ENCODE peak calls at places on chromosomes 13 and 19, in seven cellular contexts. One of them, this sample, is unnamed.

GRCh38 chr19:6119031-6119430 is 8.7 kb upstream of the RFX2 start:
- DNase-seq in H9: no peak
- DNase-seq in neuronal stem cell: no peak
- DNase-seq in mesendoderm: no peak
- DNase-seq in H1: no peak
- DNase-seq in mesenchymal stem cell: no peak
- DNase-seq in IMR-90: no peak
- DNase-seq in this sample: no peak

GRCh38 chr19:45515081-45515624 is 7.9 kb downstream of the VASP start:
- DNase-seq in IMR-90: no peak
- DNase-seq in H1: no peak
- DNase-seq in neuronal stem cell: no peak
- DNase-seq in mesenchymal stem cell: no peak
- DNase-seq in mesendoderm: no peak
- DNase-seq in H9: no peak
- DNase-seq in this sample: no peak

GRCh38 chr19:40089462-40089861 is 1.3 kb downstream of the ZNF780A start:
- DNase-seq in IMR-90: peak
- DNase-seq in mesendoderm: no peak
- DNase-seq in H1: no peak
- DNase-seq in mesenchymal stem cell: peak
- DNase-seq in H9: no peak
- DNase-seq in neuronal stem cell: no peak
- DNase-seq in this sample: no peak

GRCh38 chr13:107576430-107576829 is 638.9 kb downstream of the LIG4 start:
- DNase-seq in mesendoderm: no peak
- DNase-seq in H1: no peak
- DNase-seq in H9: no peak
- DNase-seq in mesenchymal stem cell: no peak
- DNase-seq in neuronal stem cell: no peak
- DNase-seq in IMR-90: peak
- DNase-seq in this sample: no peak

GRCh38 chr19:884420-885211 is 8.4 kb downstream of the MED16 start:
- DNase-seq in neuronal stem cell: no peak
- DNase-seq in H1: no peak
- DNase-seq in IMR-90: no peak
- DNase-seq in mesendoderm: no peak
- DNase-seq in H9: no peak
- DNase-seq in mesenchymal stem cell: no peak
- DNase-seq in this sample: peak

GRCh38 chr19:14375582-14376291 is 5.5 kb upstream of the ADGRE5 start:
- DNase-seq in IMR-90: peak
- DNase-seq in H9: no peak
- DNase-seq in H1: no peak
- DNase-seq in mesendoderm: no peak
- DNase-seq in neuronal stem cell: no peak
- DNase-seq in mesenchymal stem cell: peak
- DNase-seq in this sample: no peak

GRCh38 chr19:33675501-33676124 is 53.9 kb downstream of the CHST8 start:
- DNase-seq in H1: no peak
- DNase-seq in mesendoderm: no peak
- DNase-seq in IMR-90: no peak
- DNase-seq in H9: no peak
- DNase-seq in mesenchymal stem cell: no peak
- DNase-seq in neuronal stem cell: no peak
- DNase-seq in this sample: no peak

GRCh38 chr13:107211073-107211472 is 643.1 kb upstream of the ARGLU1 start:
- DNase-seq in mesenchymal stem cell: peak
- DNase-seq in H1: peak
- DNase-seq in H9: peak
- DNase-seq in IMR-90: peak
- DNase-seq in neuronal stem cell: peak
- DNase-seq in mesendoderm: peak
- DNase-seq in this sample: peak

GRCh38 chr19:17784201-17785008 is 10.5 kb upstream of the B3GNT3 start:
- DNase-seq in IMR-90: peak
- DNase-seq in mesendoderm: peak
- DNase-seq in mesenchymal stem cell: peak
- DNase-seq in H1: peak
- DNase-seq in neuronal stem cell: peak
- DNase-seq in H9: peak
- DNase-seq in this sample: peak

GRCh38 chr19:32373614-32374295 is 28.3 kb downstream of the ZNF507 start:
- DNase-seq in H9: no peak
- DNase-seq in mesendoderm: peak
- DNase-seq in IMR-90: peak
- DNase-seq in mesenchymal stem cell: peak
- DNase-seq in H1: no peak
- DNase-seq in neuronal stem cell: no peak
- DNase-seq in this sample: peak

GRCh38 chr19:33795370-33796163 is 1.1 kb upstream of the KCTD15 start:
- DNase-seq in H9: peak
- DNase-seq in mesendoderm: peak
- DNase-seq in neuronal stem cell: peak
- DNase-seq in IMR-90: peak
- DNase-seq in mesenchymal stem cell: peak
- DNase-seq in H1: peak
- DNase-seq in this sample: peak

GRCh38 chr19:40717880-40718773 is 1.2 kb downstream of the ITPKC start:
- DNase-seq in mesendoderm: peak
- DNase-seq in IMR-90: peak
- DNase-seq in neuronal stem cell: no peak
- DNase-seq in mesenchymal stem cell: peak
- DNase-seq in H1: no peak
- DNase-seq in H9: peak
- DNase-seq in this sample: no peak

GRCh38 chr13:112714366-112714765 is 24.5 kb downstream of the ATP11A start:
- DNase-seq in H1: no peak
- DNase-seq in H9: no peak
- DNase-seq in mesendoderm: no peak
- DNase-seq in IMR-90: no peak
- DNase-seq in neuronal stem cell: no peak
- DNase-seq in mesenchymal stem cell: no peak
- DNase-seq in this sample: no peak

GRCh38 chr13:33351324-33351723 is 65.8 kb upstream of the STARD13 start:
- DNase-seq in mesendoderm: no peak
- DNase-seq in IMR-90: peak
- DNase-seq in H9: no peak
- DNase-seq in mesenchymal stem cell: peak
- DNase-seq in H1: no peak
- DNase-seq in neuronal stem cell: no peak
- DNase-seq in this sample: no peak

GRCh38 chr13:33069365-33069764 is 53.1 kb downstream of the KL start:
- DNase-seq in mesendoderm: peak
- DNase-seq in mesenchymal stem cell: no peak
- DNase-seq in H9: no peak
- DNase-seq in H1: no peak
- DNase-seq in IMR-90: no peak
- DNase-seq in neuronal stem cell: no peak
- DNase-seq in this sample: no peak

GRCh38 chr13:86725105-86725504 is 925.9 kb upstream of the SLITRK6 start:
- DNase-seq in IMR-90: no peak
- DNase-seq in mesenchymal stem cell: no peak
- DNase-seq in H9: peak
- DNase-seq in mesendoderm: peak
- DNase-seq in neuronal stem cell: no peak
- DNase-seq in H1: no peak
- DNase-seq in this sample: no peak

GRCh38 chr13:25455146-25455545 is 83.4 kb downstream of the ATP8A2 start:
- DNase-seq in mesenchymal stem cell: no peak
- DNase-seq in mesendoderm: no peak
- DNase-seq in neuronal stem cell: no peak
- DNase-seq in IMR-90: no peak
- DNase-seq in H1: no peak
- DNase-seq in H9: no peak
- DNase-seq in this sample: no peak

GRCh38 chr13:30870049-30870884 is 35.8 kb upstream of the MEDAG start:
- DNase-seq in neuronal stem cell: peak
- DNase-seq in IMR-90: peak
- DNase-seq in H9: peak
- DNase-seq in mesenchymal stem cell: peak
- DNase-seq in mesendoderm: peak
- DNase-seq in H1: peak
- DNase-seq in this sample: peak

GRCh38 chr13:100933841-100934240 is 259.2 kb upstream of the TMTC4 start:
- DNase-seq in H9: no peak
- DNase-seq in mesenchymal stem cell: no peak
- DNase-seq in mesendoderm: no peak
- DNase-seq in H1: no peak
- DNase-seq in IMR-90: no peak
- DNase-seq in neuronal stem cell: no peak
- DNase-seq in this sample: no peak

GRCh38 chr13:111978536-111978935 is 88.4 kb upstream of the SOX1 start:
- DNase-seq in IMR-90: no peak
- DNase-seq in mesenchymal stem cell: no peak
- DNase-seq in mesendoderm: no peak
- DNase-seq in H1: no peak
- DNase-seq in neuronal stem cell: no peak
- DNase-seq in H9: no peak
- DNase-seq in this sample: no peak

GRCh38 chr13:92821324-92821723 is 405.3 kb upstream of the GPC6 start:
- DNase-seq in IMR-90: no peak
- DNase-seq in H9: no peak
- DNase-seq in mesendoderm: peak
- DNase-seq in neuronal stem cell: no peak
- DNase-seq in mesenchymal stem cell: no peak
- DNase-seq in H1: no peak
- DNase-seq in this sample: no peak

DNA sequence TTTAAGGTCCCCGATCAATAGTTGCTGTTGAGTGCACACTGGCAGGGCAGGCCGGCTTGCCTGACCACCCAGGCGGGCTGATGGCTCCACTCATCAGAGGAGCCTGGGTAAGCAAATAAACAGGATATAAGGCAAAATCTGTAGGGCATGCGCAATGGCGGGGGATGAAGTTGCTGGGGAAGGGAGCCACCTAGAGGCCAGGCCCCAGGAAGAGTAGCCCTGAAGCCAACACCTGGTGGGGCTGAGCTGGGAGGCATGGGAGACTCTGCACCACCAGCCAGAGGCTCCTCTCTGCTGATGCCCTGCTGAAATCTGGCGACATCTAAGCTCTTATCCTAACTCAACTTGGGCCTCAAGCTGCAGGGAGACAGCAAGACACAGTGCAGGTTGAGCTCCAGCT is 324.3 kb downstream of the ZNF536 start:
- DNase-seq in H9: peak
- DNase-seq in IMR-90: peak
- DNase-seq in mesendoderm: peak
- DNase-seq in mesenchymal stem cell: no peak
- DNase-seq in neuronal stem cell: no peak
- DNase-seq in H1: peak
- DNase-seq in this sample: peak
- H4K8ac ChIP-seq in H9: no peak
- H4K8ac ChIP-seq in IMR-90: no peak
- H4K8ac ChIP-seq in mesendoderm: no peak
- H4K8ac ChIP-seq in mesenchymal stem cell: no peak
- H4K8ac ChIP-seq in neuronal stem cell: no peak
- H4K8ac ChIP-seq in H1: no peak
- H4K8ac ChIP-seq in this sample: peak

DNA sequence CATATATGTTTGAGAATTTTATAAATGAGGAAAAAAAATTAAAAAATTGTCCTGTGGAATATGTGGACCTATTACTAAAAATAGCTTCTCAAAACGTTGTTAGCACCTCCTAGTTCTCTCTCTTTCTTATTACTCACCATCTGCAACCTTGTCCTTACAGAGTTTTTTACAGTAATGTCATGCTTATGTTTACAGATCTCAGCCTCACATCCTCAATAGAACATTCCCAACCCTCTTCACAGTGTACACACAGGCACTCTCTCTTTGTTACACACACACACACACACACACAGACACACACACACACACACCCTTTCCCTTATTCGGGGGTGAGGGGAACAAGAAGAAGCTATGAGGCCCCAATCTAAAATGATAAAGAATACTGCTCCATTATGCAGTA is 197.7 kb downstream of the SLITRK6 start:
- DNase-seq in mesendoderm: no peak
- DNase-seq in IMR-90: peak
- DNase-seq in mesenchymal stem cell: peak
- DNase-seq in neuronal stem cell: no peak
- DNase-seq in H1: no peak
- DNase-seq in H9: no peak
- DNase-seq in this sample: no peak
- H4K8ac ChIP-seq in mesendoderm: no peak
- H4K8ac ChIP-seq in IMR-90: no peak
- H4K8ac ChIP-seq in mesenchymal stem cell: no peak
- H4K8ac ChIP-seq in neuronal stem cell: no peak
- H4K8ac ChIP-seq in H1: no peak
- H4K8ac ChIP-seq in H9: no peak
- H4K8ac ChIP-seq in this sample: no peak

GRCh38 chr13:39025433-39025839 is 12.5 kb downstream of the PROSER1 start:
- DNase-seq in mesenchymal stem cell: no peak
- DNase-seq in neuronal stem cell: no peak
- DNase-seq in mesendoderm: no peak
- DNase-seq in IMR-90: no peak
- DNase-seq in H9: no peak
- DNase-seq in H1: no peak
- DNase-seq in this sample: no peak

GRCh38 chr13:39023316-39023715 is 14.6 kb downstream of the PROSER1 start:
- DNase-seq in IMR-90: peak
- DNase-seq in mesenchymal stem cell: peak
- DNase-seq in H9: no peak
- DNase-seq in neuronal stem cell: no peak
- DNase-seq in mesendoderm: peak
- DNase-seq in H1: no peak
- DNase-seq in this sample: peak

GRCh38 chr13:39020853-39021462 is 16.9 kb downstream of the PROSER1 start:
- DNase-seq in neuronal stem cell: no peak
- DNase-seq in mesenchymal stem cell: no peak
- DNase-seq in mesendoderm: no peak
- DNase-seq in H1: no peak
- DNase-seq in H9: no peak
- DNase-seq in IMR-90: no peak
- DNase-seq in this sample: peak

GRCh38 chr13:39023761-39024160 is 14.1 kb downstream of the PROSER1 start:
- DNase-seq in neuronal stem cell: no peak
- DNase-seq in mesenchymal stem cell: peak
- DNase-seq in H1: no peak
- DNase-seq in mesendoderm: peak
- DNase-seq in IMR-90: peak
- DNase-seq in H9: no peak
- DNase-seq in this sample: peak
- H4K8ac ChIP-seq in neuronal stem cell: no peak
- H4K8ac ChIP-seq in mesenchymal stem cell: no peak
- H4K8ac ChIP-seq in H1: no peak
- H4K8ac ChIP-seq in mesendoderm: no peak
- H4K8ac ChIP-seq in IMR-90: no peak
- H4K8ac ChIP-seq in H9: no peak
- H4K8ac ChIP-seq in this sample: no peak

GRCh38 chr19:49335784-49336481 is 727 bp downstream of the CD37 start:
- DNase-seq in neuronal stem cell: no peak
- DNase-seq in mesenchymal stem cell: no peak
- DNase-seq in IMR-90: no peak
- DNase-seq in mesendoderm: no peak
- DNase-seq in H9: no peak
- DNase-seq in H1: no peak
- DNase-seq in this sample: no peak
- H4K8ac ChIP-seq in neuronal stem cell: no peak
- H4K8ac ChIP-seq in mesenchymal stem cell: no peak
- H4K8ac ChIP-seq in IMR-90: no peak
- H4K8ac ChIP-seq in mesendoderm: no peak
- H4K8ac ChIP-seq in H9: no peak
- H4K8ac ChIP-seq in H1: no peak
- H4K8ac ChIP-seq in this sample: no peak

This sample was measured in trophoblast cell.